ENCODE peak calls at places on chromosome 13, in five cellular contexts. D is heart right ventricle, F is tibial nerve, Y is pancreas, U is cardiac muscle cell. T is an unnamed sample.
A peak's percentile ranks its signal among the peaks of the same experiment; 100 is the strongest.

GRCh38 chr13:44930280-44930679 is 59.0 kb downstream of the NUFIP1 start:
- DNase-seq in D (no peak), F (no peak), Y (no peak), U (no peak), T (no peak)

GRCh38 chr13:75202981-75203380 is 279.0 kb downstream of the TBC1D4 start:
- DNase-seq in D (no peak), F (no peak), Y (no peak), U (no peak), T (no peak)

GRCh38 chr13:97875911-97876310 is 77.6 kb upstream of the IPO5 start:
- DNase-seq in D (no peak), F (no peak), Y (peak; percentile 51), U (no peak), T (no peak)

GRCh38 chr13:85140192-85140591 is 659.0 kb downstream of the SLITRK6 start:
- DNase-seq in D (no peak), F (no peak), Y (no peak), U (no peak), T (no peak)

GRCh38 chr13:32261567-32261966 is 53.6 kb downstream of the ZAR1L start:
- DNase-seq in D (peak; percentile 58), F (peak; percentile 24), Y (peak; percentile 9), U (peak; percentile 97), T (no peak)

GRCh38 chr13:113742000-113742441 is 17.0 kb upstream of the TMEM255B start:
- DNase-seq in D (no peak), F (no peak), Y (no peak), U (peak; percentile 50), T (peak; percentile 70)

GRCh38 chr13:33639640-33640080 is 178.3 kb upstream of the RFC3 start:
- DNase-seq in D (no peak), F (no peak), Y (no peak), U (no peak), T (no peak)

GRCh38 chr13:22082030-22082429 is 411.2 kb downstream of the FGF9 start:
- DNase-seq in D (no peak), F (no peak), Y (no peak), U (no peak), T (no peak)

GRCh38 chr13:41075034-41075433 is 13.7 kb downstream of the WBP4 start:
- DNase-seq in D (no peak), F (no peak), Y (no peak), U (peak; percentile 66), T (no peak)

GRCh38 chr13:80716610-80717081 is 375.7 kb upstream of the SPRY2 start:
- DNase-seq in D (peak; percentile 23), F (no peak), Y (no peak), U (peak; percentile 83), T (no peak)

GRCh38 chr13:79522583-79522982 is 41.6 kb downstream of the NDFIP2 start:
- DNase-seq in D (no peak), F (no peak), Y (no peak), U (peak; percentile 71), T (no peak)

GRCh38 chr13:100439247-100439955 is 149.2 kb downstream of the GGACT start:
- DNase-seq in D (no peak), F (no peak), Y (no peak), U (no peak), T (no peak)

GRCh38 chr13:47279956-47280355 is 383.1 kb upstream of the HTR2A start:
- DNase-seq in D (no peak), F (no peak), Y (no peak), U (no peak), T (no peak)

DNA sequence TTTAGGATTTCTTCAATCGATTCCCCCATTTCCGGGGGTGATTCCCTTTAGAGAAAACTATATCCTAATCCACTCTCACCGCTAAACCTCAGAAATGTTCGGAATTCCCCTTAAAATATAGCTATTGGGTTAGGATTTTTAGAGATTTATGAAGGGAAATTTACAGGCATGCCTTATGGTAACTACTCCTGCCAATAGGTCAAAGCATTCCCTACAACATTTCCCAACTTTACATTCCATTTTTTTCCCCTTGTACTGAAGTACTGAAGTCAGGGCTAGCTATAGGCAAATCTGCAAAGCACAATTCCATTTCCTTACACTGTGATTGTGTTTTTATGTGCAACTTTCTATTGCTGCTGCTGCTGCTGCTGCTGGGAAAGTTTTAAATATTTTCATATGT is 2.1 kb downstream of the EDNRB start:
- DNase-seq in D (no peak), F (no peak), Y (no peak), U (no peak), T (no peak)
- H3K4me3 ChIP-seq in D (peak overlapping the region; percentile 59), F (peak overlapping the region; percentile 6), Y (no peak overlapping the region), U (no peak overlapping the region), T (peak overlapping the region; percentile 72)

DNA sequence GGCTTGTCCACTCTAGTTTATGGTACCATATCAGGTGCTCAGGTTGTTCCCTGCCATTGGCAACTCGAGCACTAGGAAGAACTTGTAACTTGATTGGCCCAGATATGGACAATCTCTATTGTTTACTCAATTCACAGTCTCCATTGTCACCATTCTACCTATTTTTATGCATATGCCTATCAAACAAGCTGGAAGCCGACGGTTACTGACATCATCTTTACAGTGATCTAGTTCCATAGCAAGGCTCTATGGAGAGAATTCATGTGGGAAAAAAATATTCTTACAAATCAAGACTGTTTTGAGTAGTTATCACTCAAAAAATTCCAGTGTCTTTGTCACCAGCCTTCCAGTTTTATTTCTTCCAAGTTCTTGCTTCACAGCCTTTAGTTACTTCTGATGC is 1006.2 kb upstream of the PRR20A start:
- DNase-seq in D (no peak), F (no peak), Y (no peak), U (no peak), T (no peak)
- H3K4me1 ChIP-seq in D (no peaks in the 10 kb centered on the region), F (no peaks in the 10 kb centered on the region), Y (no peaks in the 10 kb centered on the region), U (no peaks in the 10 kb centered on the region), T (no peaks in the 10 kb centered on the region)

GRCh38 chr13:109251958-109252357 is 534.4 kb downstream of the IRS2 start:
- DNase-seq in D (no peak), F (no peak), Y (no peak), U (no peak), T (no peak)
- H3K9me3 ChIP-seq in D (peaks cover 5% of the 10 kb centered on the region), F (no peaks in the 10 kb centered on the region), Y (no peaks in the 10 kb centered on the region), U (no peaks in the 10 kb centered on the region), T (peaks cover 5% of the 10 kb centered on the region)

GRCh38 chr13:51154029-51154555 is 43.0 kb upstream of the C13orf42 start:
- DNase-seq in D (no peak), F (no peak), Y (no peak), U (peak; percentile 80), T (no peak)
- H3K4me3 ChIP-seq in D (no peak overlapping the region), F (no peak overlapping the region), Y (no peak overlapping the region), U (no peak overlapping the region), T (no peak overlapping the region)

T was measured in lower lobe of right lung.